ENCODE peak calls at places on chromosomes 6 and 20, in five cellular contexts. S is thoracic aorta, Q is lower lobe of right lung, O is mesenchymal stem cell, F is HCT116. C is an unnamed sample.

GRCh38 chr6:75386050-75386770 is 101.6 kb upstream of the TMEM30A start:
- DNase-seq in S (no peak), F (no peak), O (peak; percentile 76), Q (no peak), C (no peak)

GRCh38 chr6:44386929-44387345 is 569 bp upstream of the CDC5L start:
- DNase-seq in F (no peak), Q (no peak), S (no peak), O (no peak), C (no peak)

GRCh38 chr6:41785689-41786450 is 1.6 kb upstream of the TOMM6 start:
- DNase-seq in F (no peak), Q (no peak), O (peak; percentile 40), S (no peak), C (peak; percentile 24)

GRCh38 chr20:34332262-34332920 is 29.2 kb upstream of the AHCY start:
- DNase-seq in S (no peak), O (no peak), F (no peak), Q (no peak), C (no peak)

GRCh38 chr6:154590770-154591169 is 80.3 kb upstream of the CNKSR3 start:
- DNase-seq in Q (no peak), O (no peak), S (no peak), F (no peak), C (no peak)

GRCh38 chr20:49570161-49570827 is 2.4 kb upstream of the PTGIS start:
- DNase-seq in S (no peak), O (no peak), F (no peak), Q (no peak), C (no peak)

GRCh38 chr6:123716506-123716905 is 79.8 kb upstream of the TRDN start:
- DNase-seq in Q (no peak), F (no peak), S (no peak), O (peak; percentile 18), C (peak; percentile 35)

GRCh38 chr6:89281779-89282246 is 33.3 kb downstream of the GABRR2 start:
- DNase-seq in Q (peak; percentile 75), S (no peak), O (peak; percentile 22), F (peak; percentile 66), C (peak; percentile 75)

GRCh38 chr6:47536816-47537401 is 59.3 kb downstream of the CD2AP start:
- DNase-seq in S (no peak), Q (no peak), F (no peak), O (no peak), C (no peak)

GRCh38 chr20:48295966-48296421 is 510.7 kb upstream of the SULF2 start:
- DNase-seq in Q (no peak), S (no peak), O (peak; percentile 77), F (no peak), C (no peak)

GRCh38 chr20:48294196-48294595 is 508.9 kb upstream of the SULF2 start:
- DNase-seq in O (no peak), Q (no peak), F (no peak), S (no peak), C (no peak)

GRCh38 chr20:48294942-48295341 is 509.7 kb upstream of the SULF2 start:
- DNase-seq in O (peak; percentile 28), F (no peak), Q (no peak), S (no peak), C (no peak)

GRCh38 chr20:48292806-48293205 is 507.5 kb upstream of the SULF2 start:
- DNase-seq in F (no peak), Q (no peak), S (no peak), O (no peak), C (no peak)

GRCh38 chr20:48295445-48295903 is 510.2 kb upstream of the SULF2 start:
- DNase-seq in Q (no peak), F (peak; percentile 79), S (no peak), O (peak; percentile 87), C (peak; percentile 56)
- H3K4me1 ChIP-seq in Q (peaks cover 27% of the 10 kb centered on the region), F (peaks cover 20% of the 10 kb centered on the region), S (peaks cover 36% of the 10 kb centered on the region), O (peaks cover 15% of the 10 kb centered on the region), C (peaks cover 13% of the 10 kb centered on the region)

DNA sequence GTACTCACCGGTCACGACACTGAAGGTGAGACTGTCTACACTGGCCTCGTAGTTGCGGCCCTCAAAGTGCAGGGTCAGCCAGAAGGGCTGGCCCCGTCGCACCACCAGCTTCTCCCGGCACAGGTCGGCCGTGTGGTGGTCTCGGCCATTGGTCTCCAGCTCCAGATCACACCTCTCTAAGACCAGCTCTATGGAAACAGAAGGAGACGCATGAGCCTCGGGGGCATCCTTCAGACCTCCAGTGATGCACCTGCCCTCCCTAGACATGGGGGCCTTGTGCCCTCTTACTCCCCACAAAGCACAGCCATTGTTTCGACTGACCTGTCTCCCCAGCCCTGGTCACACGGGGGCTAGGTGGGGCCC is 3.7 kb downstream of the TGM2 start:
- DNase-seq in F (no peak), O (no peak), S (no peak), Q (no peak), C (no peak)
- H3K36me3 ChIP-seq in F (no peaks in the 10 kb centered on the region), O (no peaks in the 10 kb centered on the region), S (peaks cover 7% of the 10 kb centered on the region), Q (peaks cover 45% of the 10 kb centered on the region), C (no peaks in the 10 kb centered on the region)

GRCh38 chr6:119328254-119328653 is 21.3 kb downstream of the MAN1A1 start:
- DNase-seq in O (no peak), S (no peak), Q (no peak), F (no peak), C (no peak)
- H3K4me1 ChIP-seq in O (no peaks in the 10 kb centered on the region), S (no peaks in the 10 kb centered on the region), Q (peaks cover 15% of the 10 kb centered on the region), F (peaks cover 19% of the 10 kb centered on the region), C (no peaks in the 10 kb centered on the region)

GRCh38 chr6:31963921-31964320 is 4.9 kb downstream of the SKIC2 start:
- DNase-seq in F (no peak), S (no peak), Q (no peak), O (no peak), C (no peak)
- H3K36me3 ChIP-seq in F (peaks cover 49% of the 10 kb centered on the region), S (peaks cover 68% of the 10 kb centered on the region), Q (peaks cover 90% of the 10 kb centered on the region), O (peaks cover 79% of the 10 kb centered on the region), C (peaks cover 32% of the 10 kb centered on the region)

GRCh38 chr6:24926639-24927038 is 9.1 kb downstream of the RIPOR2 start:
- DNase-seq in F (no peak), S (no peak), Q (no peak), O (no peak), C (no peak)

GRCh38 chr6:24927234-24927955 is 8.4 kb downstream of the RIPOR2 start:
- DNase-seq in S (no peak), O (no peak), Q (no peak), F (no peak), C (no peak)

GRCh38 chr6:24925661-24926060 is 10.1 kb downstream of the RIPOR2 start:
- DNase-seq in O (no peak), S (no peak), F (no peak), Q (no peak), C (no peak)

GRCh38 chr6:24924956-24925355 is 10.8 kb downstream of the RIPOR2 start:
- DNase-seq in F (no peak), S (no peak), O (no peak), Q (no peak), C (no peak)

DNA sequence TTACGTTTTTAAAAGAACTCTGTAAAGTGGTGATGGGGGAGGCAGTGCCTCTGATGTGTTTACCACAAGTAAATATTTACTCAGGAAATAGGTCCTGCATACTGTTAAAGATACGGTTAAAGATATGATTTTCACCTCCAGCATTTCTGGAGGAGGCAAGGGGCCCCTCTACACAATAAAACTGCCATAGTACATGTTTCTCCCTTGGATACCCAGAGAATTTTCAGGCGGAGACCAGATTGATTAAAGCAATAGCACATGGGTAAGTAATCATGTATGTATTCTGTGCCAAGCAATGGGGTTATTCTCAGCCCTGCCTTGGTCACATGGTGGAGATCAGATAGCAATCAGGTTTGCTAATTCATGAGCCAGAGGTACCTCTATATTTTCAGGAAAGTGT is 9.6 kb downstream of the RIPOR2 start:
- DNase-seq in O (no peak), S (no peak), Q (no peak), F (no peak), C (no peak)
- H3K4me1 ChIP-seq in O (peaks cover 2% of the 10 kb centered on the region), S (peaks cover 13% of the 10 kb centered on the region), Q (peaks cover 21% of the 10 kb centered on the region), F (no peaks in the 10 kb centered on the region), C (no peaks in the 10 kb centered on the region)